ENCODE peak calls at places on chromosome 21, in seven cellular contexts. Z is H9, J is mesendoderm, I is neuronal stem cell, H is IMR-90, L is mesenchymal stem cell, K is H1. B is an unnamed sample.

GRCh38 chr21:34822957-34823356 is 154.2 kb downstream of the CLIC6 start:
- DNase-seq in Z (no peak), J (peak; percentile 22), I (no peak), H (peak; percentile 68), L (peak; percentile 66), K (no peak), B (peak; percentile 43)

GRCh38 chr21:31760931-31761330 is 29.0 kb upstream of the SCAF4 start:
- DNase-seq in Z (no peak), J (no peak), I (no peak), H (no peak), L (no peak), K (no peak), B (no peak)

GRCh38 chr21:18832950-18833349 is 429.4 kb upstream of the TMPRSS15 start:
- DNase-seq in Z (no peak), J (no peak), I (no peak), H (no peak), L (peak; percentile 67), K (no peak), B (peak; percentile 77)

GRCh38 chr21:26832513-26832912 is 12.7 kb downstream of the ADAMTS1 start:
- DNase-seq in Z (no peak), J (no peak), I (no peak), H (no peak), L (no peak), K (no peak), B (peak; percentile 34)

GRCh38 chr21:41768371-41769042 is 1.7 kb upstream of the RIPK4 start:
- DNase-seq in Z (peak; percentile 79), J (peak; percentile 92), I (no peak), H (peak; percentile 85), L (peak; percentile 29), K (no peak), B (peak; percentile 44)

GRCh38 chr21:14300074-14300473 is 82.9 kb downstream of the HSPA13 start:
- DNase-seq in Z (no peak), J (no peak), I (no peak), H (no peak), L (no peak), K (no peak), B (no peak)

GRCh38 chr21:38839370-38839681 is 33.6 kb downstream of the ETS2 start:
- DNase-seq in Z (no peak), J (no peak), I (no peak), H (no peak), L (no peak), K (no peak), B (no peak)

GRCh38 chr21:36511484-36512227 is 31.7 kb upstream of the CLDN14 start:
- DNase-seq in Z (no peak), J (no peak), I (no peak), H (peak; percentile 11), L (no peak), K (no peak), B (no peak)

GRCh38 chr21:39612233-39613028 is at the start of gene B3GALT5:
- DNase-seq in Z (peak; percentile 77), J (peak; percentile 89), I (peak; percentile 77), H (no peak), L (peak; percentile 22), K (peak; percentile 80), B (no peak)

GRCh38 chr21:34766862-34767261 is 98.1 kb downstream of the CLIC6 start:
- DNase-seq in Z (no peak), J (no peak), I (no peak), H (no peak), L (no peak), K (no peak), B (no peak)

GRCh38 chr21:42229676-42230075 is 10.7 kb downstream of the ABCG1 start:
- DNase-seq in Z (no peak), J (no peak), I (no peak), H (no peak), L (no peak), K (no peak), B (no peak)

GRCh38 chr21:39082656-39083376 is 100.4 kb downstream of the PSMG1 start:
- DNase-seq in Z (peak; percentile 74), J (peak; percentile 46), I (no peak), H (no peak), L (no peak), K (no peak), B (peak; percentile 52)

GRCh38 chr21:37368536-37369279 is 2.1 kb downstream of the DYRK1A start:
- DNase-seq in Z (no peak), J (no peak), I (no peak), H (peak; percentile 48), L (peak; percentile 60), K (no peak), B (peak; percentile 54)

GRCh38 chr21:17472592-17473271 is 40.1 kb upstream of the CXADR start:
- DNase-seq in Z (no peak), J (no peak), I (no peak), H (no peak), L (no peak), K (no peak), B (no peak)

GRCh38 chr21:41571938-41572510 is 64.1 kb upstream of the TMPRSS2 start:
- DNase-seq in Z (no peak), J (no peak), I (no peak), H (no peak), L (no peak), K (no peak), B (no peak)

GRCh38 chr21:37297364-37297763 is 30.2 kb upstream of the VPS26C start:
- DNase-seq in Z (no peak), J (no peak), I (no peak), H (no peak), L (no peak), K (no peak), B (no peak)

GRCh38 chr21:24367936-24368335 is 1239.3 kb downstream of the MRPL39 start:
- DNase-seq in Z (no peak), J (peak; percentile 3), I (no peak), H (peak; percentile 43), L (no peak), K (no peak), B (no peak)

GRCh38 chr21:33940846-33941245 is 25.2 kb upstream of the ATP5PO start:
- DNase-seq in Z (no peak), J (no peak), I (no peak), H (peak; percentile 48), L (peak; percentile 90), K (peak; percentile 29), B (no peak)

GRCh38 chr21:30482130-30482529 is 2.0 kb upstream of the KRTAP19-1 start:
- DNase-seq in Z (no peak), J (no peak), I (no peak), H (no peak), L (no peak), K (no peak), B (no peak)

GRCh38 chr21:17900281-17900989 is 81.3 kb upstream of the C21orf91 start:
- DNase-seq in Z (peak; percentile 68), J (peak; percentile 77), I (no peak), H (no peak), L (no peak), K (peak; percentile 48), B (no peak)

GRCh38 chr21:31724552-31724951 is 7.4 kb downstream of the SCAF4 start:
- DNase-seq in Z (no peak), J (no peak), I (no peak), H (no peak), L (no peak), K (no peak), B (no peak)

GRCh38 chr21:32920474-32920873 is 105.3 kb upstream of the OLIG2 start:
- DNase-seq in Z (peak; percentile 32), J (no peak), I (no peak), H (no peak), L (no peak), K (no peak), B (no peak)

GRCh38 chr21:32929633-32930038 is 96.1 kb upstream of the OLIG2 start:
- DNase-seq in Z (no peak), J (no peak), I (no peak), H (no peak), L (no peak), K (no peak), B (no peak)

GRCh38 chr21:32930673-32931072 is 95.1 kb upstream of the OLIG2 start:
- DNase-seq in Z (peak; percentile 17), J (no peak), I (no peak), H (no peak), L (no peak), K (no peak), B (no peak)

GRCh38 chr21:32921632-32922230 is 104.0 kb upstream of the OLIG2 start:
- DNase-seq in Z (peak; percentile 60), J (peak; percentile 54), I (no peak), H (peak; percentile 10), L (no peak), K (peak; percentile 80), B (peak; percentile 24)

GRCh38 chr21:32925098-32925497 is 100.6 kb upstream of the OLIG2 start:
- DNase-seq in Z (no peak), J (no peak), I (no peak), H (no peak), L (no peak), K (no peak), B (no peak)
- H3K4ac ChIP-seq in Z (no peak overlapping the region), J (no peak overlapping the region), I (no peak overlapping the region), H (no peak overlapping the region), L (no peak overlapping the region), K (no peak overlapping the region), B (no peak overlapping the region)

GRCh38 chr21:44764319-44765230 is 37.0 kb downstream of the UBE2G2 start:
- DNase-seq in Z (no peak), J (peak; percentile 45), I (no peak), H (no peak), L (no peak), K (no peak), B (no peak)
- H3K4ac ChIP-seq in Z (no peak overlapping the region), J (no peak overlapping the region), I (no peak overlapping the region), H (no peak overlapping the region), L (no peak overlapping the region), K (no peak overlapping the region), B (no peak overlapping the region)

DNA sequence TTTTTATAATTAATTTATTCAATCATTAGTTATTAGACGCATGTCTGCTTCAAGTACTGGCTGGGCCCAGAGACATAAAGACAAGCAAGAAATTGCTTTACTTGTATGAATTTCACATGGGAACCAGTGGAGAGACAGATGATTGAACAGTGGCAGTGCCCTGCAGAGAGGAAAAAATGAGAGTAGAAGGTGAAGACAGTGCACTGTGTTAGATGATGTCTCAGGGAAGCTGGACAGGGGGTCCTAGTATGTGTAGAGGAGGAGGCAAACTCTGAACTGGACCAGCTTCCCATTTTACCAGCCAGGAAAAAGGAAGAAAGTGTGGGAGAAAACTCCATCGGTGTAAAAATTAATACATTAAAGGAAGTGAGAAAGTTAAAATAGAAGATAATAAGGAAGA is 126.0 kb downstream of the BACH1 start:
- DNase-seq in Z (no peak), J (no peak), I (no peak), H (no peak), L (no peak), K (no peak), B (no peak)
- H3K4ac ChIP-seq in Z (no peak overlapping the region), J (no peak overlapping the region), I (no peak overlapping the region), H (no peak overlapping the region), L (no peak overlapping the region), K (no peak overlapping the region), B (no peak overlapping the region)

GRCh38 chr21:46212721-46213484 is 15.7 kb downstream of the LSS start:
- DNase-seq in Z (no peak), J (no peak), I (no peak), H (no peak), L (no peak), K (no peak), B (no peak)

GRCh38 chr21:46208761-46209721 is 19.5 kb downstream of the LSS start:
- DNase-seq in Z (no peak), J (no peak), I (no peak), H (no peak), L (no peak), K (no peak), B (no peak)

GRCh38 chr21:46210378-46211136 is 18.0 kb downstream of the LSS start:
- DNase-seq in Z (no peak), J (peak; percentile 22), I (no peak), H (no peak), L (no peak), K (no peak), B (no peak)

GRCh38 chr21:46211786-46212720 is 16.5 kb downstream of the LSS start:
- DNase-seq in Z (no peak), J (no peak), I (no peak), H (no peak), L (no peak), K (no peak), B (no peak)

GRCh38 chr21:46211376-46211775 is 17.2 kb downstream of the LSS start:
- DNase-seq in Z (no peak), J (no peak), I (no peak), H (no peak), L (no peak), K (no peak), B (no peak)
- H3K4ac ChIP-seq in Z (no peak overlapping the region), J (no peak overlapping the region), I (no peak overlapping the region), H (no peak overlapping the region), L (no peak overlapping the region), K (no peak overlapping the region), B (no peak overlapping the region)